ENCODE peak calls at places on chromosomes 4 and X, in nine cellular contexts. B, M, N, V, D, F, Z, K and T are unnamed samples.

GRCh38 chrX:32191316-32191715 is 1020.0 kb downstream of the DMD start:
- DNase-seq in F (no peak), V (no peak), D (no peak), N (no peak), M (no peak), Z (no peak), K (no peak), B (no peak), T (no peak)

GRCh38 chr4:55345980-55346850 is at the start of gene SRD5A3:
- DNase-seq in V (peak), F (peak), N (peak), Z (peak), D (peak), M (peak), B (peak), K (peak), T (peak)

GRCh38 chr4:102574317-102574716 is 73.2 kb downstream of the NFKB1 start:
- DNase-seq in N (peak), Z (no peak), D (no peak), B (no peak), K (peak), V (no peak), M (no peak), F (no peak), T (no peak)

GRCh38 chrX:128975716-128976115 is 547.6 kb downstream of the SMARCA1 start:
- DNase-seq in V (no peak), B (peak), N (no peak), M (peak), Z (no peak), K (peak), D (peak), F (no peak), T (peak)

GRCh38 chrX:153900806-153901752 is 3.4 kb upstream of the AVPR2 start:
- DNase-seq in Z (peak), F (no peak), K (peak), V (no peak), N (peak), B (peak), M (peak), D (peak), T (peak)

GRCh38 chr4:124177647-124178425 is 534.7 kb downstream of the ANKRD50 start:
- DNase-seq in N (peak), Z (no peak), B (no peak), F (peak), V (no peak), M (no peak), D (no peak), K (peak), T (no peak)

GRCh38 chr4:101527186-101527585 is 179.9 kb upstream of the PPP3CA start:
- DNase-seq in D (no peak), V (no peak), M (no peak), K (no peak), Z (no peak), B (no peak), F (no peak), N (no peak), T (peak)

GRCh38 chr4:88017516-88018302 is 10.3 kb downstream of the PKD2 start:
- DNase-seq in V (no peak), D (no peak), B (no peak), F (peak), M (peak), K (peak), N (peak), Z (peak), T (no peak)

GRCh38 chr4:52912608-52913007 is 50.5 kb downstream of the RASL11B start:
- DNase-seq in F (no peak), Z (no peak), M (no peak), N (peak), D (no peak), K (peak), B (no peak), V (no peak), T (no peak)

GRCh38 chr4:123046096-123046495 is 123.7 kb upstream of the NUDT6 start:
- DNase-seq in B (no peak), N (no peak), M (no peak), V (no peak), Z (no peak), K (no peak), D (no peak), F (no peak), T (no peak)

GRCh38 chrX:19121898-19122640 is at the start of gene ADGRG2:
- DNase-seq in Z (no peak), M (peak), K (peak), B (peak), D (no peak), F (no peak), N (peak), V (no peak), T (no peak)

GRCh38 chr4:123555500-123556273 is 159.1 kb downstream of the SPRY1 start:
- DNase-seq in B (peak), D (no peak), F (peak), Z (peak), N (peak), V (peak), M (peak), K (peak), T (no peak)

GRCh38 chr4:83905952-83906351 is 370.0 kb downstream of the GPAT3 start:
- DNase-seq in K (no peak), V (no peak), M (no peak), F (no peak), D (peak), B (no peak), N (no peak), Z (no peak), T (peak)

GRCh38 chrX:48835524-48836329 is at the start of gene PCSK1N:
- DNase-seq in M (no peak), V (no peak), D (no peak), B (no peak), Z (no peak), K (no peak), F (peak), N (no peak), T (no peak)

GRCh38 chr4:171717231-171717720 is 95.9 kb upstream of the GALNTL6 start:
- DNase-seq in V (no peak), M (no peak), B (no peak), F (no peak), K (no peak), N (no peak), Z (no peak), D (no peak), T (no peak)

GRCh38 chr4:78622253-78622979 is 70.8 kb downstream of the ANXA3 start:
- DNase-seq in B (no peak), K (peak), N (peak), V (no peak), Z (no peak), F (peak), M (no peak), D (no peak), T (no peak)

GRCh38 chr4:149145803-149146202 is 669.8 kb downstream of the IQCM start:
- DNase-seq in F (no peak), N (peak), V (no peak), D (no peak), B (no peak), K (peak), M (no peak), Z (no peak), T (no peak)

GRCh38 chr4:169658970-169659735 is 38.8 kb downstream of the CLCN3 start:
- DNase-seq in D (no peak), V (no peak), M (no peak), N (no peak), F (no peak), Z (no peak), B (no peak), K (peak), T (no peak)
- H3K4me3 ChIP-seq in D (peak), V (peak), M (peak), N (peak), F (peak), Z (peak), B (no peak), K (peak), T (peak)

DNA sequence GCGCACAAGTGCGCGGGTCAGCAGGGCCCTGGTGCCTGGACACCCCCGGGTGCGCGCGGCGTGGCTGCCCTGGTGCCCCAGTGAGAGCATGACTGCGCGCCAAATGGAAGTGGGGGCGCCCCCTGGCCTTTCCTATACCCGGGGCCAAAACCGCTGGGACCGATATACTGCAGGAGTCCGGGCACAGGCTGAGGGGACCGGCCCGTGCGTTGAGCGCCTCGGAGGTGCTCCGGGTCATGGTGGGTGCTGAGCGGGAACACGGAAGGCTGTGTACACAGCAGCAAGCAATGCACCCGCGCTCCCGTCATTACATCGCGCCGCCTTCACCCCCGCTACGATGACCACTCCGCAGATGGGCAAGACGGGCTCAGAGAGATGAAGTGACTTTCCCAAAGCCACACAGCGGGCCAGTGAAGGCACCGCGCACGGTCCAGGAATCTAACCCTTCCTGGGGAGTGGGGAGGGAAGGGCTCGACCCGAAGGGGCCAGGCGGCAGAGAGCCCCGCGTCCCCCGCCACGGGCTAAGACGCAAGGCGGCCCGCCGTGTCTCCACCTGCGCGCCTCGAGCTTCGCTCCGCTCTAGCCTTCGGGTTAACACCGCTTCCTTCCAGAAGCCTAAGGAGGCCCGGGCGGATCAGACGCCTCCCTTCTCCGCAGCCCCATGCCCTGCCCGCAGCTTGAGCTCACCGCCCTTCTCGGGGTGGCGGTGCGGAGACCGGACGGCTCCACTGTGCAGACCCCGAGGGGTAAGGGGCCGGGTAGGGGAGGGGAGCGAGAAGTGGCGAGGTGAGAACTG is 11.3 kb downstream of the HMX1 start:
- DNase-seq in Z (no peak), B (peak), M (no peak), K (peak), D (no peak), N (no peak), F (no peak), V (no peak), T (no peak)
- H3K4me3 ChIP-seq in Z (no peak), B (no peak), M (no peak), K (no peak), D (no peak), N (no peak), F (no peak), V (peak), T (no peak)

GRCh38 chr4:140856692-140857091 is 100.5 kb upstream of the TBC1D9 start:
- DNase-seq in F (peak), D (no peak), M (no peak), N (peak), V (no peak), Z (peak), B (no peak), K (peak), T (no peak)

GRCh38 chr4:140862182-140862442 is 105.9 kb upstream of the TBC1D9 start:
- DNase-seq in F (no peak), B (no peak), D (no peak), K (no peak), Z (no peak), N (no peak), M (no peak), V (no peak), T (no peak)

GRCh38 chr4:140858897-140859296 is 102.7 kb upstream of the TBC1D9 start:
- DNase-seq in D (no peak), M (no peak), V (no peak), K (peak), N (peak), Z (no peak), F (no peak), B (no peak), T (no peak)

GRCh38 chr4:140861359-140862181 is 105.4 kb upstream of the TBC1D9 start:
- DNase-seq in N (peak), Z (peak), D (peak), B (no peak), K (peak), M (peak), F (peak), V (no peak), T (peak)

DNA sequence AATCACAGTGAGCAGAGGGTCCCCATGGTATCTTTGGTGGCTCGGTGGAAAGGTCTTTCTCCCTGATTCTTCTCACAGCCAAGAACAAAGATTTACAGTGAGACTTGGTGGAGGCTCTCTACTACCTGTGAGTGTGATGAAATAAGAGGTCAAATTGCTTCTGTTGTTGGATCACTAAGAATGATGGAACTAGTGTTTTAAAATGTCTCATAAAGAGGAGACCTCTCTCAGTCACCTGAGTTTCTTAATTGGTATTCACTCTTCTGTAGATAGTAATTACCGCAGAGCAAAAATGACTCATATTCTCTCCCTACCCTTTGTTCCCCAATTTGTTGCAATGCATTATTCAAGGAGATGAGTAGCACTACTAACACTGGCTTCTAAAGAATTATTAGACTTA is 100.9 kb upstream of the TBC1D9 start:
- DNase-seq in V (no peak), D (no peak), M (no peak), N (no peak), F (no peak), Z (no peak), B (no peak), K (no peak), T (no peak)
- H3K4me3 ChIP-seq in V (no peak), D (no peak), M (no peak), N (no peak), F (no peak), Z (no peak), B (no peak), K (peak), T (no peak)

GRCh38 chrX:97045470-97045869 is 161.8 kb downstream of the RPA4 start:
- DNase-seq in D (no peak), V (no peak), N (no peak), Z (no peak), M (no peak), F (no peak), K (no peak), B (no peak), T (no peak)

GRCh38 chrX:97046861-97047260 is 163.2 kb downstream of the RPA4 start:
- DNase-seq in Z (no peak), V (no peak), N (no peak), K (no peak), M (no peak), F (no peak), B (no peak), D (no peak), T (no peak)

GRCh38 chrX:97050413-97050812 is 166.7 kb downstream of the RPA4 start:
- DNase-seq in V (no peak), F (no peak), M (no peak), Z (no peak), N (peak), D (no peak), B (no peak), K (no peak), T (no peak)
- H3K4me3 ChIP-seq in V (no peak), F (no peak), M (no peak), Z (no peak), N (no peak), D (no peak), B (no peak), K (no peak), T (no peak)

DNA sequence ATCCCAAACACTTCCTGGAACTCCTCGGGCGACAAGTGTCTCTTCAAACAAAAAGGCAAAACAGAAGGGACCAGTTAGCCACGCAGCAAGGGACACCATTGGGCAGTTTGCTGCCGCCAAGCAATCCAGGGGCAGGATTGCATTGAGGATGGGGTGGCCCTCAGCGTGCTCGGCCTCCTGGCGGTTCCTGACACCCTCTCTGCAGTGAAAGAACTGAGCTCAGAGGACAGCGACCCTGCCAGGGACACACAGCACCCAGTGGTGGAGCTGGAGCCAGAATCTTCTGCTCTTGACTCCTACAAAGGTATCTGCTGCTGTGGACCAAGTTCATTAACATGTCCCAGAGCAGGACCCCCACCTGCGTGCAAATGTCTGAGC is 27.4 kb upstream of the AFAP1 start:
- DNase-seq in K (no peak), N (no peak), V (no peak), D (no peak), B (no peak), F (no peak), Z (no peak), M (no peak), T (no peak)
- H3K4me3 ChIP-seq in K (no peak), N (no peak), V (no peak), D (no peak), B (no peak), F (no peak), Z (no peak), M (no peak), T (no peak)

GRCh38 chrX:70386240-70386639 is 36.9 kb upstream of the GDPD2 start:
- DNase-seq in M (no peak), D (no peak), K (no peak), F (no peak), B (no peak), V (no peak), Z (no peak), N (peak), T (no peak)
- H3K4me3 ChIP-seq in M (no peak), D (no peak), K (no peak), F (no peak), B (no peak), V (no peak), Z (no peak), N (no peak), T (no peak)

GRCh38 chrX:9923357-9923756 is 43.8 kb upstream of the CLDN34 start:
- DNase-seq in D (no peak), B (peak), Z (no peak), M (no peak), F (no peak), V (no peak), K (no peak), N (no peak), T (no peak)
- H3K4me3 ChIP-seq in D (no peak), B (no peak), Z (no peak), M (no peak), F (no peak), V (no peak), K (no peak), N (no peak), T (no peak)

GRCh38 chrX:38224160-38224559 is 3.5 kb upstream of the SRPX start:
- DNase-seq in F (no peak), M (no peak), Z (no peak), B (no peak), N (no peak), K (no peak), V (no peak), D (no peak), T (no peak)

GRCh38 chrX:38225093-38225492 is 4.4 kb upstream of the SRPX start:
- DNase-seq in B (no peak), K (peak), F (no peak), V (no peak), D (no peak), M (no peak), Z (no peak), N (peak), T (no peak)

GRCh38 chrX:38220936-38221386 is 290 bp upstream of the SRPX start:
- DNase-seq in N (peak), V (no peak), F (no peak), B (no peak), Z (peak), K (peak), D (no peak), M (no peak), T (no peak)

GRCh38 chrX:38220024-38220935 is at the start of gene SRPX:
- DNase-seq in K (peak), Z (peak), F (no peak), D (no peak), M (peak), N (peak), B (peak), V (peak), T (peak)

DNA sequence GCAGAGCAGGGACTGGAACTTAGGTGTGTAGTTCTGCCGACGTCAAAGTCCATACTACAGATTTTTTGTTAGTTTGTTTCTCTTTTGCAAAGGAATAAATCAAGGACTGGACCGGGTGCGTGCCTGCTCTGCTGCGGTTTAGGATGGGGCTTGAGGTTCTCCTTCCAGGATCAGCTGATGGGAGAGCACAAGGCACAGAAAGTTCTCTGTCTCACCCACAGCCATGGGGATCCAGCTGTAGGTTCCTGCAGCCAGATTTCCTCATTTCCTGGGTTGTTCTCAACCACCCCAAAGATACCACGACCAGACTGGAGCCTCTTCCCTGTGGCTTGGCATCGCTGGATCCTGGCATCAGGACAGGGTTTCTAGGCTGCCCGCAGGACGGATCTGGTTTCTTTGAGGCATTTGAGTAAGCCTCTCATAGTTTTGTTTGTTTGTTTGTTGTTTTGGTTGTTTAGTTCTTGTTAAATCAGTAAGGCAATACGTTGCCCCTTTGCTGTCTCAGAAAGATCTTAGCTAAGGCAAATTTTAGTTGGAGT is 789 bp upstream of the SRPX start:
- DNase-seq in B (no peak), F (no peak), K (peak), N (no peak), M (no peak), D (no peak), V (no peak), Z (no peak), T (no peak)
- H3K4me3 ChIP-seq in B (no peak), F (no peak), K (peak), N (peak), M (no peak), D (no peak), V (peak), Z (peak), T (no peak)

GRCh38 chrX:41720125-41720780 is 3.7 kb upstream of the GPR82 start:
- DNase-seq in F (no peak), K (peak), N (peak), B (no peak), V (no peak), M (no peak), D (peak), Z (no peak), T (peak)

GRCh38 chrX:41716767-41717473 is 7.1 kb upstream of the GPR82 start:
- DNase-seq in F (no peak), N (no peak), B (no peak), K (no peak), V (no peak), D (no peak), Z (no peak), M (no peak), T (no peak)

GRCh38 chrX:41716217-41716616 is 7.8 kb upstream of the GPR82 start:
- DNase-seq in N (no peak), K (no peak), B (no peak), V (no peak), M (no peak), D (no peak), Z (no peak), F (no peak), T (no peak)

GRCh38 chrX:41721590-41721989 is 2.4 kb upstream of the GPR82 start:
- DNase-seq in F (no peak), K (no peak), M (no peak), N (no peak), V (no peak), Z (no peak), B (no peak), D (no peak), T (peak)

GRCh38 chrX:41718481-41719245 is 5.3 kb upstream of the GPR82 start:
- DNase-seq in D (no peak), K (no peak), F (no peak), Z (no peak), B (no peak), M (no peak), V (no peak), N (no peak), T (no peak)
- H3K4me3 ChIP-seq in D (no peak), K (no peak), F (no peak), Z (no peak), B (no peak), M (no peak), V (no peak), N (no peak), T (no peak)

GRCh38 chr4:28682872-28683271 is 1822.2 kb downstream of the STIM2 start:
- DNase-seq in B (no peak), F (no peak), N (no peak), V (no peak), Z (no peak), M (no peak), D (no peak), K (no peak), T (no peak)
- H3K4me3 ChIP-seq in B (no peak), F (no peak), N (no peak), V (no peak), Z (no peak), M (no peak), D (no peak), K (no peak), T (no peak)